ENCODE peak calls at places on chromosomes 6 and 20, in seven cellular contexts. One of them, this sample, is unnamed.

GRCh38 chr6:23505021-23505420 is 621.0 kb upstream of the NRSN1 start:
- DNase-seq in fibroblast of lung: peak
- DNase-seq in HFF-Myc: no peak
- DNase-seq in Panc1: no peak
- DNase-seq in GM23248: peak
- DNase-seq in cardiac fibroblast: peak
- DNase-seq in choroid plexus epithelial cell: peak
- DNase-seq in this sample: peak

GRCh38 chr20:53903652-53903987 is 166.8 kb downstream of the BCAS1 start:
- DNase-seq in fibroblast of lung: no peak
- DNase-seq in HFF-Myc: no peak
- DNase-seq in Panc1: no peak
- DNase-seq in GM23248: peak
- DNase-seq in cardiac fibroblast: peak
- DNase-seq in choroid plexus epithelial cell: no peak
- DNase-seq in this sample: no peak

GRCh38 chr20:33490023-33490933 is at the start of gene CBFA2T2:
- DNase-seq in fibroblast of lung: peak
- DNase-seq in HFF-Myc: no peak
- DNase-seq in Panc1: no peak
- DNase-seq in GM23248: peak
- DNase-seq in cardiac fibroblast: peak
- DNase-seq in choroid plexus epithelial cell: peak
- DNase-seq in this sample: peak

GRCh38 chr20:18001131-18001921 is 32.5 kb downstream of the MGME1 start:
- DNase-seq in fibroblast of lung: peak
- DNase-seq in HFF-Myc: no peak
- DNase-seq in Panc1: no peak
- DNase-seq in GM23248: peak
- DNase-seq in cardiac fibroblast: peak
- DNase-seq in choroid plexus epithelial cell: peak
- DNase-seq in this sample: peak

GRCh38 chr20:22027423-22027822 is 322.0 kb downstream of the PAX1 start:
- DNase-seq in fibroblast of lung: no peak
- DNase-seq in HFF-Myc: no peak
- DNase-seq in Panc1: no peak
- DNase-seq in GM23248: no peak
- DNase-seq in cardiac fibroblast: no peak
- DNase-seq in choroid plexus epithelial cell: no peak
- DNase-seq in this sample: no peak

GRCh38 chr6:21769405-21769851 is 175.9 kb downstream of the SOX4 start:
- DNase-seq in fibroblast of lung: peak
- DNase-seq in HFF-Myc: peak
- DNase-seq in Panc1: no peak
- DNase-seq in GM23248: peak
- DNase-seq in cardiac fibroblast: peak
- DNase-seq in choroid plexus epithelial cell: peak
- DNase-seq in this sample: peak

GRCh38 chr20:41329435-41330342 is 10.9 kb upstream of the LPIN3 start:
- DNase-seq in fibroblast of lung: peak
- DNase-seq in HFF-Myc: peak
- DNase-seq in Panc1: peak
- DNase-seq in GM23248: peak
- DNase-seq in cardiac fibroblast: peak
- DNase-seq in choroid plexus epithelial cell: peak
- DNase-seq in this sample: peak

GRCh38 chr6:19289408-19289967 is 547.7 kb upstream of the ID4 start:
- DNase-seq in fibroblast of lung: no peak
- DNase-seq in HFF-Myc: no peak
- DNase-seq in Panc1: no peak
- DNase-seq in GM23248: no peak
- DNase-seq in cardiac fibroblast: no peak
- DNase-seq in choroid plexus epithelial cell: no peak
- DNase-seq in this sample: no peak

GRCh38 chr20:59984551-59984950 is 26.3 kb downstream of the CDH26 start:
- DNase-seq in fibroblast of lung: no peak
- DNase-seq in HFF-Myc: no peak
- DNase-seq in Panc1: no peak
- DNase-seq in GM23248: no peak
- DNase-seq in cardiac fibroblast: no peak
- DNase-seq in choroid plexus epithelial cell: no peak
- DNase-seq in this sample: no peak

GRCh38 chr6:88166493-88166900 is 350 bp upstream of the CNR1 start:
- DNase-seq in fibroblast of lung: no peak
- DNase-seq in HFF-Myc: no peak
- DNase-seq in Panc1: no peak
- DNase-seq in GM23248: no peak
- DNase-seq in cardiac fibroblast: peak
- DNase-seq in choroid plexus epithelial cell: no peak
- DNase-seq in this sample: no peak

DNA sequence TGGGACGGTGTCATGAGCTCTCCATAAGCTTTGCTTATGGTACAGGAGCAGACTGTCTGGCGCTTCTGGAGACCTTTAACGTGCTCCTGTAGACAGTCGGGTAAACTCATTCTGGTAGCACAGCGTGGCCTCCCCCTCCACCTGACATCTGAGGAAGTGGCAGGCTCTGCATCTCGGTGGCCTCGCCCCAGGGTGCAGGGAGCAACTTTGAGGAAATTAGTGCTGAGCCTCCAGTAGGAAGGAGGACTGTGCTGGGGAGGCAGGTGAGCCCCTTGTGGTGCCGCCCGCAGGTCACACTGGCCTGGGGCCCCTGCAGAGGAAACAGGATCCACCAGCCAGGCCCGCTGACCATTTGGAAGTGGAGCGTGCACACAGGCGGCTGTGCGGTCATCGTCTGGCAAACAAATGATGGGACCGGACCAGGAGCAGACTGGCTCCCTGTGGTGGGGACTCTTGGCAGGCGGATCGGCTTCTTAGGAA is 57.9 kb downstream of the SYNJ2 start:
- DNase-seq in fibroblast of lung: peak
- DNase-seq in HFF-Myc: no peak
- DNase-seq in Panc1: no peak
- DNase-seq in GM23248: no peak
- DNase-seq in cardiac fibroblast: peak
- DNase-seq in choroid plexus epithelial cell: peak
- DNase-seq in this sample: no peak
- H3K4me3 ChIP-seq in fibroblast of lung: no peak
- H3K4me3 ChIP-seq in HFF-Myc: no peak
- H3K4me3 ChIP-seq in Panc1: no peak
- H3K4me3 ChIP-seq in GM23248: no peak
- H3K4me3 ChIP-seq in cardiac fibroblast: no peak
- H3K4me3 ChIP-seq in choroid plexus epithelial cell: no peak
- H3K4me3 ChIP-seq in this sample: no peak

DNA sequence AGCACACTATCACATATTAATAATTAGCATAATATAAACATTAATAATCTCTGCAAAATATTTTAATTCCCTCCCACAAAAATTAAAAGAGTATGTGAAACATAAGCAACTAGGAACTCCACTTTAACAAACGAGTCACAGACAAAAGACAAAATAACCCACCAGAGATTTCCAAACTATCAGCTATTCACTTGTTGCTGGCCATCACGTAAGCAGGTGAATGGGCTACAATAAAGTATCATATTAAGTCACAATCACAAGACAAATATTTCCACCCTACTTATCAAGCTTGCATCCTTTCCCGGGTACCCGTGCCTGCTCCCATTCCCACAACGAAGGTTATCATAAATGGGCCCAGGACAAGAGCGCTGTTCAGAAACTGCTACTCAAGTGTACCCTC is 2.5 kb downstream of the HDAC2 start:
- DNase-seq in fibroblast of lung: no peak
- DNase-seq in HFF-Myc: no peak
- DNase-seq in Panc1: no peak
- DNase-seq in GM23248: no peak
- DNase-seq in cardiac fibroblast: no peak
- DNase-seq in choroid plexus epithelial cell: no peak
- DNase-seq in this sample: no peak
- H3K4me3 ChIP-seq in fibroblast of lung: no peak
- H3K4me3 ChIP-seq in HFF-Myc: peak
- H3K4me3 ChIP-seq in Panc1: peak
- H3K4me3 ChIP-seq in GM23248: peak
- H3K4me3 ChIP-seq in cardiac fibroblast: no peak
- H3K4me3 ChIP-seq in choroid plexus epithelial cell: peak
- H3K4me3 ChIP-seq in this sample: peak

GRCh38 chr6:37946021-37946420 is 126.5 kb downstream of the ZFAND3 start:
- DNase-seq in fibroblast of lung: no peak
- DNase-seq in HFF-Myc: no peak
- DNase-seq in Panc1: no peak
- DNase-seq in GM23248: no peak
- DNase-seq in cardiac fibroblast: no peak
- DNase-seq in choroid plexus epithelial cell: no peak
- DNase-seq in this sample: no peak

GRCh38 chr6:37938909-37939308 is 119.4 kb downstream of the ZFAND3 start:
- DNase-seq in fibroblast of lung: peak
- DNase-seq in HFF-Myc: no peak
- DNase-seq in Panc1: no peak
- DNase-seq in GM23248: peak
- DNase-seq in cardiac fibroblast: peak
- DNase-seq in choroid plexus epithelial cell: peak
- DNase-seq in this sample: no peak

GRCh38 chr6:37940074-37940847 is 120.7 kb downstream of the ZFAND3 start:
- DNase-seq in fibroblast of lung: peak
- DNase-seq in HFF-Myc: peak
- DNase-seq in Panc1: no peak
- DNase-seq in GM23248: no peak
- DNase-seq in cardiac fibroblast: peak
- DNase-seq in choroid plexus epithelial cell: peak
- DNase-seq in this sample: peak

GRCh38 chr6:37943436-37944058 is 124.0 kb downstream of the ZFAND3 start:
- DNase-seq in fibroblast of lung: no peak
- DNase-seq in HFF-Myc: no peak
- DNase-seq in Panc1: no peak
- DNase-seq in GM23248: no peak
- DNase-seq in cardiac fibroblast: no peak
- DNase-seq in choroid plexus epithelial cell: no peak
- DNase-seq in this sample: no peak

GRCh38 chr6:37942606-37943376 is 123.3 kb downstream of the ZFAND3 start:
- DNase-seq in fibroblast of lung: no peak
- DNase-seq in HFF-Myc: no peak
- DNase-seq in Panc1: no peak
- DNase-seq in GM23248: no peak
- DNase-seq in cardiac fibroblast: no peak
- DNase-seq in choroid plexus epithelial cell: no peak
- DNase-seq in this sample: no peak
- H3K4me3 ChIP-seq in fibroblast of lung: no peak
- H3K4me3 ChIP-seq in HFF-Myc: no peak
- H3K4me3 ChIP-seq in Panc1: no peak
- H3K4me3 ChIP-seq in GM23248: no peak
- H3K4me3 ChIP-seq in cardiac fibroblast: no peak
- H3K4me3 ChIP-seq in choroid plexus epithelial cell: no peak
- H3K4me3 ChIP-seq in this sample: no peak

GRCh38 chr6:107075951-107076381 is 39.3 kb downstream of the BEND3 start:
- DNase-seq in fibroblast of lung: peak
- DNase-seq in HFF-Myc: no peak
- DNase-seq in Panc1: no peak
- DNase-seq in GM23248: peak
- DNase-seq in cardiac fibroblast: peak
- DNase-seq in choroid plexus epithelial cell: peak
- DNase-seq in this sample: no peak
- H3K4me3 ChIP-seq in fibroblast of lung: no peak
- H3K4me3 ChIP-seq in HFF-Myc: no peak
- H3K4me3 ChIP-seq in Panc1: no peak
- H3K4me3 ChIP-seq in GM23248: peak
- H3K4me3 ChIP-seq in cardiac fibroblast: no peak
- H3K4me3 ChIP-seq in choroid plexus epithelial cell: no peak
- H3K4me3 ChIP-seq in this sample: no peak

GRCh38 chr6:52543262-52543661 is 33.6 kb downstream of the TRAM2 start:
- DNase-seq in fibroblast of lung: peak
- DNase-seq in HFF-Myc: no peak
- DNase-seq in Panc1: no peak
- DNase-seq in GM23248: peak
- DNase-seq in cardiac fibroblast: peak
- DNase-seq in choroid plexus epithelial cell: peak
- DNase-seq in this sample: no peak
- H3K4me3 ChIP-seq in fibroblast of lung: no peak
- H3K4me3 ChIP-seq in HFF-Myc: no peak
- H3K4me3 ChIP-seq in Panc1: peak
- H3K4me3 ChIP-seq in GM23248: peak
- H3K4me3 ChIP-seq in cardiac fibroblast: no peak
- H3K4me3 ChIP-seq in choroid plexus epithelial cell: no peak
- H3K4me3 ChIP-seq in this sample: no peak

GRCh38 chr6:17015551-17016381 is 86.1 kb upstream of the STMND1 start:
- DNase-seq in fibroblast of lung: peak
- DNase-seq in HFF-Myc: no peak
- DNase-seq in Panc1: no peak
- DNase-seq in GM23248: no peak
- DNase-seq in cardiac fibroblast: peak
- DNase-seq in choroid plexus epithelial cell: peak
- DNase-seq in this sample: no peak
- H3K4me3 ChIP-seq in fibroblast of lung: no peak
- H3K4me3 ChIP-seq in HFF-Myc: no peak
- H3K4me3 ChIP-seq in Panc1: no peak
- H3K4me3 ChIP-seq in GM23248: no peak
- H3K4me3 ChIP-seq in cardiac fibroblast: peak
- H3K4me3 ChIP-seq in choroid plexus epithelial cell: peak
- H3K4me3 ChIP-seq in this sample: peak

GRCh38 chr6:81897793-81898192 is 145.3 kb upstream of the TENT5A start:
- DNase-seq in fibroblast of lung: no peak
- DNase-seq in HFF-Myc: peak
- DNase-seq in Panc1: no peak
- DNase-seq in GM23248: no peak
- DNase-seq in cardiac fibroblast: no peak
- DNase-seq in choroid plexus epithelial cell: no peak
- DNase-seq in this sample: no peak

GRCh38 chr6:81894788-81895221 is 142.3 kb upstream of the TENT5A start:
- DNase-seq in fibroblast of lung: peak
- DNase-seq in HFF-Myc: no peak
- DNase-seq in Panc1: no peak
- DNase-seq in GM23248: peak
- DNase-seq in cardiac fibroblast: peak
- DNase-seq in choroid plexus epithelial cell: peak
- DNase-seq in this sample: no peak

GRCh38 chr6:81896561-81896960 is 144.1 kb upstream of the TENT5A start:
- DNase-seq in fibroblast of lung: peak
- DNase-seq in HFF-Myc: no peak
- DNase-seq in Panc1: no peak
- DNase-seq in GM23248: peak
- DNase-seq in cardiac fibroblast: peak
- DNase-seq in choroid plexus epithelial cell: peak
- DNase-seq in this sample: no peak

GRCh38 chr6:81894286-81894685 is 141.8 kb upstream of the TENT5A start:
- DNase-seq in fibroblast of lung: peak
- DNase-seq in HFF-Myc: no peak
- DNase-seq in Panc1: no peak
- DNase-seq in GM23248: peak
- DNase-seq in cardiac fibroblast: peak
- DNase-seq in choroid plexus epithelial cell: peak
- DNase-seq in this sample: peak

GRCh38 chr6:81895511-81896185 is 143.2 kb upstream of the TENT5A start:
- DNase-seq in fibroblast of lung: peak
- DNase-seq in HFF-Myc: no peak
- DNase-seq in Panc1: no peak
- DNase-seq in GM23248: peak
- DNase-seq in cardiac fibroblast: peak
- DNase-seq in choroid plexus epithelial cell: peak
- DNase-seq in this sample: peak
- H3K4me3 ChIP-seq in fibroblast of lung: no peak
- H3K4me3 ChIP-seq in HFF-Myc: no peak
- H3K4me3 ChIP-seq in Panc1: no peak
- H3K4me3 ChIP-seq in GM23248: peak
- H3K4me3 ChIP-seq in cardiac fibroblast: no peak
- H3K4me3 ChIP-seq in choroid plexus epithelial cell: no peak
- H3K4me3 ChIP-seq in this sample: no peak